ENCODE peak calls at places on chromosome 11, in four cellular contexts. One of them, this sample, is unnamed.

GRCh38 chr11:2890466-2891241 is 5.1 kb upstream of the CDKN1C start:
- DNase-seq in COLO829: no peak
- DNase-seq in fibroblast of lung: peak
- DNase-seq in GM23248: no peak
- DNase-seq in this sample: peak

GRCh38 chr11:88414981-88415391 is 77.5 kb upstream of the CTSC start:
- DNase-seq in COLO829: no peak
- DNase-seq in fibroblast of lung: no peak
- DNase-seq in GM23248: no peak
- DNase-seq in this sample: peak

GRCh38 chr11:110471315-110471714 is 41.6 kb downstream of the FDX1 start:
- DNase-seq in COLO829: no peak
- DNase-seq in fibroblast of lung: peak
- DNase-seq in GM23248: peak
- DNase-seq in this sample: no peak

GRCh38 chr11:11349051-11349450 is 4.0 kb downstream of the CSNK2A3 start:
- DNase-seq in COLO829: no peak
- DNase-seq in fibroblast of lung: peak
- DNase-seq in GM23248: no peak
- DNase-seq in this sample: no peak

GRCh38 chr11:12573707-12574106 is 100.5 kb upstream of the TEAD1 start:
- DNase-seq in COLO829: no peak
- DNase-seq in fibroblast of lung: no peak
- DNase-seq in GM23248: no peak
- DNase-seq in this sample: no peak

GRCh38 chr11:89381094-89381493 is 110.1 kb downstream of the NOX4 start:
- DNase-seq in COLO829: peak
- DNase-seq in fibroblast of lung: peak
- DNase-seq in GM23248: peak
- DNase-seq in this sample: peak

GRCh38 chr11:128415539-128415938 is 171.8 kb downstream of the ETS1 start:
- DNase-seq in COLO829: no peak
- DNase-seq in fibroblast of lung: no peak
- DNase-seq in GM23248: no peak
- DNase-seq in this sample: peak

GRCh38 chr11:7414729-7415536 is 70.4 kb upstream of the OLFML1 start:
- DNase-seq in COLO829: no peak
- DNase-seq in fibroblast of lung: no peak
- DNase-seq in GM23248: no peak
- DNase-seq in this sample: no peak

GRCh38 chr11:101880208-101880607 is 34.6 kb upstream of the CEP126 start:
- DNase-seq in COLO829: no peak
- DNase-seq in fibroblast of lung: peak
- DNase-seq in GM23248: peak
- DNase-seq in this sample: peak

GRCh38 chr11:4496555-4497248 is 14.3 kb downstream of the OR52K1 start:
- DNase-seq in COLO829: no peak
- DNase-seq in fibroblast of lung: peak
- DNase-seq in GM23248: no peak
- DNase-seq in this sample: peak

GRCh38 chr11:77087723-77088225 is 14.9 kb upstream of the OMP start:
- DNase-seq in COLO829: no peak
- DNase-seq in fibroblast of lung: no peak
- DNase-seq in GM23248: no peak
- DNase-seq in this sample: no peak

GRCh38 chr11:129402196-129402595 is 26.5 kb downstream of the BARX2 start:
- DNase-seq in COLO829: no peak
- DNase-seq in fibroblast of lung: no peak
- DNase-seq in GM23248: no peak
- DNase-seq in this sample: peak

GRCh38 chr11:68938816-68939582 is 35.3 kb downstream of the IGHMBP2 start:
- DNase-seq in COLO829: no peak
- DNase-seq in fibroblast of lung: no peak
- DNase-seq in GM23248: no peak
- DNase-seq in this sample: no peak

GRCh38 chr11:110176366-110177056 is 83.3 kb downstream of the ZC3H12C start:
- DNase-seq in COLO829: no peak
- DNase-seq in fibroblast of lung: peak
- DNase-seq in GM23248: peak
- DNase-seq in this sample: no peak

GRCh38 chr11:114399903-114400221 is 449 bp downstream of the C11orf71 start:
- DNase-seq in COLO829: no peak
- DNase-seq in fibroblast of lung: no peak
- DNase-seq in GM23248: peak
- DNase-seq in this sample: peak

GRCh38 chr11:32259641-32260081 is 168.8 kb downstream of the RCN1 start:
- DNase-seq in COLO829: no peak
- DNase-seq in fibroblast of lung: peak
- DNase-seq in GM23248: peak
- DNase-seq in this sample: peak

GRCh38 chr11:61516675-61517516 is 8.3 kb downstream of the LRRC10B start:
- DNase-seq in COLO829: peak
- DNase-seq in fibroblast of lung: peak
- DNase-seq in GM23248: peak
- DNase-seq in this sample: no peak

GRCh38 chr11:134533511-134533910 is 121.5 kb upstream of the B3GAT1 start:
- DNase-seq in COLO829: no peak
- DNase-seq in fibroblast of lung: no peak
- DNase-seq in GM23248: no peak
- DNase-seq in this sample: no peak

GRCh38 chr11:115199501-115199900 is 304.7 kb downstream of the CADM1 start:
- DNase-seq in COLO829: no peak
- DNase-seq in fibroblast of lung: no peak
- DNase-seq in GM23248: peak
- DNase-seq in this sample: no peak

This sample was measured in epithelial cell of esophagus.